ENCODE peak calls at places on chromosomes 16 and 17, in four cellular contexts. T, F, A and J are unnamed samples. For H4K20me1, the result is how much of the 10 kb centered on the place peaks cover.

GRCh38 chr16:74563828-74564263 is 43.1 kb downstream of the GLG1 start:
- DNase-seq in T (peak), F (no peak), A (peak), J (no peak)

GRCh38 chr17:81040791-81041337 is 5.9 kb downstream of the BAIAP2 start:
- DNase-seq in T (no peak), F (no peak), A (peak), J (no peak)

GRCh38 chr16:27199747-27200146 is 3.6 kb upstream of the KDM8 start:
- DNase-seq in T (no peak), F (peak), A (no peak), J (no peak)

GRCh38 chr16:85615014-85615851 is 2.1 kb downstream of the GSE1 start:
- DNase-seq in T (no peak), F (no peak), A (no peak), J (no peak)

GRCh38 chr17:19447085-19447583 is 36.1 kb downstream of the RNF112 start:
- DNase-seq in T (peak), F (peak), A (peak), J (peak)

GRCh38 chr16:28063611-28064061 is at the start of gene GSG1L:
- DNase-seq in T (no peak), F (no peak), A (no peak), J (no peak)

GRCh38 chr17:8384801-8385335 is 1.9 kb upstream of the RPL26 start:
- DNase-seq in T (peak), F (no peak), A (no peak), J (peak)

GRCh38 chr17:56995776-56996175 is 17.8 kb downstream of the SCPEP1 start:
- DNase-seq in T (peak), F (no peak), A (no peak), J (no peak)

GRCh38 chr17:73773702-73774101 is 129.5 kb upstream of the SDK2 start:
- DNase-seq in T (no peak), F (no peak), A (no peak), J (no peak)

GRCh38 chr17:77959926-77960521 is 1.5 kb downstream of the TNRC6C start:
- DNase-seq in T (peak), F (no peak), A (no peak), J (peak)

GRCh38 chr16:78742501-78743283 is 643.2 kb downstream of the WWOX start:
- DNase-seq in T (peak), F (peak), A (no peak), J (no peak)

GRCh38 chr17:19537116-19537515 is 3.5 kb downstream of the SLC47A1 start:
- DNase-seq in T (no peak), F (no peak), A (no peak), J (no peak)

GRCh38 chr17:42101513-42102292 is 3.4 kb upstream of the ZNF385C start:
- DNase-seq in T (peak), F (no peak), A (peak), J (peak)

GRCh38 chr17:48814504-48814903 is 2.5 kb downstream of the TTLL6 start:
- DNase-seq in T (peak), F (no peak), A (peak), J (peak)

GRCh38 chr17:41777157-41777578 is 9.3 kb downstream of the JUP start:
- DNase-seq in T (no peak), F (no peak), A (no peak), J (no peak)

GRCh38 chr17:66200685-66201092 is 8.8 kb upstream of the CEP112 start:
- DNase-seq in T (peak), F (no peak), A (peak), J (peak)

GRCh38 chr17:58242171-58242784 is 3.9 kb downstream of the LPO start:
- DNase-seq in T (no peak), F (no peak), A (no peak), J (no peak)

GRCh38 chr16:86398622-86399021 is 111.7 kb upstream of the FOXF1 start:
- DNase-seq in T (peak), F (no peak), A (no peak), J (peak)

GRCh38 chr16:4488486-4488967 is 12.3 kb downstream of the HMOX2 start:
- DNase-seq in T (peak), F (no peak), A (no peak), J (peak)

GRCh38 chr17:19022747-19023146 is 18.2 kb upstream of the FAM83G start:
- DNase-seq in T (no peak), F (no peak), A (no peak), J (no peak)

GRCh38 chr17:77724876-77725615 is 233.5 kb upstream of the TNRC6C start:
- DNase-seq in T (no peak), F (peak), A (no peak), J (no peak)

GRCh38 chr17:32869345-32870026 is 7.4 kb downstream of the MYO1D start:
- DNase-seq in T (no peak), F (no peak), A (no peak), J (peak)

GRCh38 chr17:44002141-44002848 is 2.1 kb upstream of the NAGS start:
- DNase-seq in T (peak), F (no peak), A (no peak), J (peak)

GRCh38 chr17:56358651-56359050 is 205.4 kb downstream of the ANKFN1 start:
- DNase-seq in T (peak), F (no peak), A (no peak), J (no peak)

GRCh38 chr17:62045109-62045508 is 20.0 kb downstream of the MED13 start:
- DNase-seq in T (no peak), F (no peak), A (no peak), J (no peak)

GRCh38 chr17:79019260-79019630 is 4.7 kb upstream of the C1QTNF1 start:
- DNase-seq in T (no peak), F (no peak), A (no peak), J (no peak)

GRCh38 chr17:36921131-36921851 is 16.0 kb upstream of the LHX1 start:
- DNase-seq in T (peak), F (no peak), A (no peak), J (no peak)

GRCh38 chr17:2337811-2338657 is 733 bp downstream of the SGSM2 start:
- DNase-seq in T (peak), F (no peak), A (peak), J (peak)

GRCh38 chr17:2335726-2336214 is 487 bp downstream of the TSR1 start:
- DNase-seq in T (no peak), F (no peak), A (peak), J (no peak)

GRCh38 chr17:2331303-2331702 is 5.0 kb downstream of the TSR1 start:
- DNase-seq in T (no peak), F (no peak), A (no peak), J (no peak)

GRCh38 chr17:2336215-2337151 is at the start of gene TSR1:
- DNase-seq in T (peak), F (peak), A (peak), J (peak)

GRCh38 chr17:2337152-2337810 is at the start of gene SGSM2:
- DNase-seq in T (peak), F (no peak), A (peak), J (peak)
- TF ChIP-seq FOS in T (no peak), F (no peak), A (no peak), J (no peak)

GRCh38 chr17:50194441-50195195 is 6.8 kb downstream of the COL1A1 start:
- DNase-seq in T (no peak), F (no peak), A (no peak), J (no peak)
- H4K20me1 ChIP-seq in T (half or more), F (under half), A (under half), J (under half)

GRCh38 chr17:47778184-47778635 is 43.4 kb downstream of the OSBPL7 start:
- DNase-seq in T (no peak), F (no peak), A (no peak), J (no peak)

GRCh38 chr17:47776330-47777197 is 43.5 kb downstream of the TBX21 start:
- DNase-seq in T (peak), F (no peak), A (peak), J (peak)

DNA sequence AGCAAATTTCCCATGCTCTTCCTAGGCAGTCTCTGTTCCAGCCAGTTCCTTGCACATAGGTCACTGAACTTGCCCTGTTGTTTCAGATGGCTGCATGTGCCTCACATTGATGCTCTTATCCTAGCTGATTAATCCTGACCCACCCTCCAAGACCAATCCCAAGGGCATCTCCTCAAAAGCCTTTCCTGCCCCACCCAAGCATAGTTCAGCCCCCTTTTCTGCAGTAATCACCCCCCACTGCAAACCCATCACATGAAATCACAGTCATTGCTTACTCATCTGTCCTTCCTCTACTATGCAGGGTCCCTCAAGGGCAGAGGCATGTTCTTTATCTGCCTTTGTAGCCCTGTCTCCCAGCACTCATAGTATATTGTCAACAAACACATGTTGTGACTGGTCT is 42.1 kb downstream of the TBX21 start:
- DNase-seq in T (no peak), F (no peak), A (no peak), J (no peak)
- TF ChIP-seq FOS in T (no peak), F (no peak), A (no peak), J (no peak)

DNA sequence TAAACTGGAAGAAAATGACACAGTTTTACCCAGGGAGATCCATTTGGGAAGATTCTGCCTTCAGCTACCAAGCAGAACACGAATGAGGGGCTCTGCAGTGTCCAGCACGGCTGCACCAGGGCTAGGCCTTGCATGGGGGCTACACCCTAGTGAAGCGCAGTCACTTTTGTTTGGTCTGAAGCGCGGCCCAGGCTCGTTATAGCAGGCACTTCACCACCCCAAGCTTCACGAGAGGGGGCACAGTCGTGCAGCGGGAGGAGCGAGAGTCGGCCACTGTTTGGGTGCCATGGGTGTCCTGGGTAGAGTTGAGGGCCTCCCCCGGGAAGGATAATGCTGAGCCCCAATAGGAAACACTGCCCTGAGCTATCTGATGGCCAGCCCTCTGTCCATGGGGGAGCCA is 21.6 kb upstream of the IL17C start:
- DNase-seq in T (no peak), F (no peak), A (no peak), J (no peak)
- H4K20me1 ChIP-seq in T (half or more), F (under half), A (under half), J (under half)

DNA sequence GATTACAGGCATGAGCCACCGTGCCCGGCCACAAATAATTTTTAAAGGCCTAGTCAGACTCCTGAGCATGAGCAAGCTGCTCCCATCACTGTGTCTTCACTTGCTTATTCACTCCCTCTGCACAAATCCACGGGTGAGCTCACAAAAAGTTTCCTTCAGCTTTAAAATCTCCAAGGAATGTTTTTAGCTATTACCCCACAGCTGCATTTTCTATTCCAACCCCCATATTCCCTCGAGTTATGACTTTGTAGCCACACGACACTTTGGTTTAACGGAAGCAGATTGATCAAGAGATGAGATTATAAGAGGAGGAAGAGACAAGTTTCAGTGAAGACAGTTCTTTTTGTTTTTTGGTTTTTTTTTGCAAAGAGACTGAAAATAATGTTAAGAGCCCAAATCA is 49.1 kb upstream of the SLC25A19 start:
- DNase-seq in T (peak), F (no peak), A (no peak), J (no peak)
- TF ChIP-seq FOS in T (no peak), F (no peak), A (no peak), J (no peak)

DNA sequence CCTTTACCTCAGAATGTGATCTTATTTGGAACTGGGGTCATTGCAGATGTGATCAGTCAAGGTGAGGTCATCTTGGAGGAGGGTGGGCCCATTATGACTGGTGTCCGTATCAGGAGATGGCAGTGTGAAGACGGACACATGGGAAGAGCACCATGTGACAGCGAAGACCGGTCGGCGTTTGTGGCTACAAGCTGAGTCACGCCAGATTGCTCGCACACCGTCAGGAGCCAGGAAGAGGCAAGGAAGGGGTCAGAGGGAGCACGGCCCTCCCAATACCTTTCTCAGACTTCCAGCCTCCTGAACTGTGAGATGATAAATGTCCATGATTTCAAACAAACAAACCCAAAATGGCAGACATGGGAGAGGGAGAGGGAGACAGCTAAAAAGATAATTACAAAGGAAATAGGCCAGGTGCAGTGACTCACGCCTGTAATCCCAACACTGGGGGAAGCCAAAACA is 13.2 kb downstream of the STARD3 start:
- DNase-seq in T (no peak), F (no peak), A (peak), J (no peak)
- H4K20me1 ChIP-seq in T (under half), F (under half), A (under half), J (under half)

DNA sequence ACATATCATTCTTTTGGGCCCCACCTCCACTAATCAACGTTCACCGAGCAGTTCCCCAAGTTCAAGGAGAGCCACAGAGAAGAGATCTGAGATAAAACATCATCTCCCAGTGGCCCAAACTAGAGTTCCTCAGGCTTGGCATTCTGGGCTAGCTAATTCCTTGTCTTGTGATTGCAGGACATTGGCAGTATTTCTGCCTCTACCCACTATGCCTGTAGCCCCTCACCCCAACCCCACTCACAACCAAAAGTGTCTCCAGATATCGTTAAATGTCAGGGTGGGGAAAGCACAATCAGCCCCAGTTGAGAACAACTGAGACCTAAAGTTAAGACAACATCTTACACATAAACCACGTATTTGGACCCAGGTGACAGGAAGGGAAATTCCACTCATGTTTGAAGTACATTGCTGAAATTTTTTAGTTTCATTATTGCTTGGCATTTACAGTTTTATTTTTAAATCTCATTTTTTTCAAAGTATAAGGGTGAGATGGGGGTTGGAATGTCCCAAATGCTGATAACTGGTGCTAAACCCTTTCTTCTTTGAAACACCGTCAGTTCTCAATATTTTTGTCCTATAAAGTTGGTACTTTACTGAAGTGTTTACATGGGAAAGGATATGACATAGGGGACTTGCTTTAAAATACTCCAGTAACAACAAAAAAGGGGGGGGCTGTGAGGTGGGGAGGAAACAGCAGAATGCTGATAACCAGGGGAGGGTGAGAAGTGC is 13.6 kb downstream of the ZC3H7A start:
- DNase-seq in T (peak), F (peak), A (peak), J (peak)
- TF ChIP-seq FOS in T (no peak), F (no peak), A (no peak), J (no peak)